ENCODE peak calls at places on chromosome 14, in nine cellular contexts. One of them, this sample, is unnamed. For H3K4me1, the result is how much of the 10 kb centered on the place peaks cover.

GRCh38 chr14:22976620-22977433 is 5.5 kb downstream of the AJUBA start:
- DNase-seq in body of pancreas: peak
- DNase-seq in suprapubic skin: no peak
- DNase-seq in uterus: no peak
- DNase-seq in heart left ventricle: no peak
- DNase-seq in tibial nerve: no peak
- DNase-seq in testis: no peak
- DNase-seq in adrenal gland: no peak
- DNase-seq in stomach: peak
- DNase-seq in this sample: no peak

GRCh38 chr14:19823178-19823577 is 19.6 kb downstream of the OR4N2 start:
- DNase-seq in body of pancreas: no peak
- DNase-seq in suprapubic skin: no peak
- DNase-seq in uterus: no peak
- DNase-seq in heart left ventricle: no peak
- DNase-seq in tibial nerve: no peak
- DNase-seq in testis: no peak
- DNase-seq in adrenal gland: no peak
- DNase-seq in stomach: no peak
- DNase-seq in this sample: no peak

GRCh38 chr14:29548948-29549370 is 378.7 kb downstream of the PRKD1 start:
- DNase-seq in body of pancreas: peak
- DNase-seq in suprapubic skin: no peak
- DNase-seq in uterus: no peak
- DNase-seq in heart left ventricle: no peak
- DNase-seq in tibial nerve: no peak
- DNase-seq in testis: peak
- DNase-seq in adrenal gland: peak
- DNase-seq in stomach: no peak
- DNase-seq in this sample: no peak

GRCh38 chr14:64423987-64424386 is 35.8 kb downstream of the MTHFD1 start:
- DNase-seq in body of pancreas: no peak
- DNase-seq in suprapubic skin: no peak
- DNase-seq in uterus: no peak
- DNase-seq in heart left ventricle: no peak
- DNase-seq in tibial nerve: no peak
- DNase-seq in testis: no peak
- DNase-seq in adrenal gland: no peak
- DNase-seq in stomach: no peak
- DNase-seq in this sample: no peak

GRCh38 chr14:89624500-89625156 is 207.6 kb upstream of the FOXN3 start:
- DNase-seq in body of pancreas: no peak
- DNase-seq in suprapubic skin: no peak
- DNase-seq in uterus: no peak
- DNase-seq in heart left ventricle: no peak
- DNase-seq in tibial nerve: no peak
- DNase-seq in testis: no peak
- DNase-seq in adrenal gland: no peak
- DNase-seq in stomach: no peak
- DNase-seq in this sample: no peak

GRCh38 chr14:65200454-65200853 is 98.1 kb upstream of the MAX start:
- DNase-seq in body of pancreas: no peak
- DNase-seq in suprapubic skin: no peak
- DNase-seq in uterus: no peak
- DNase-seq in heart left ventricle: no peak
- DNase-seq in tibial nerve: no peak
- DNase-seq in testis: no peak
- DNase-seq in adrenal gland: no peak
- DNase-seq in stomach: no peak
- DNase-seq in this sample: no peak

GRCh38 chr14:53608369-53608768 is 348.3 kb downstream of the BMP4 start:
- DNase-seq in body of pancreas: peak
- DNase-seq in suprapubic skin: no peak
- DNase-seq in uterus: no peak
- DNase-seq in heart left ventricle: no peak
- DNase-seq in tibial nerve: no peak
- DNase-seq in testis: no peak
- DNase-seq in adrenal gland: no peak
- DNase-seq in stomach: peak
- DNase-seq in this sample: no peak

GRCh38 chr14:79809849-79810612 is 401.3 kb downstream of the DIO2 start:
- DNase-seq in body of pancreas: no peak
- DNase-seq in suprapubic skin: no peak
- DNase-seq in uterus: no peak
- DNase-seq in heart left ventricle: no peak
- DNase-seq in tibial nerve: no peak
- DNase-seq in testis: peak
- DNase-seq in adrenal gland: no peak
- DNase-seq in stomach: no peak
- DNase-seq in this sample: no peak

GRCh38 chr14:47917344-47917954 is 242.0 kb upstream of the MDGA2 start:
- DNase-seq in body of pancreas: peak
- DNase-seq in suprapubic skin: no peak
- DNase-seq in uterus: no peak
- DNase-seq in heart left ventricle: no peak
- DNase-seq in tibial nerve: no peak
- DNase-seq in testis: peak
- DNase-seq in adrenal gland: peak
- DNase-seq in stomach: no peak
- DNase-seq in this sample: no peak

GRCh38 chr14:79369359-79370332 is 841.7 kb downstream of the DIO2 start:
- DNase-seq in body of pancreas: peak
- DNase-seq in suprapubic skin: no peak
- DNase-seq in uterus: peak
- DNase-seq in heart left ventricle: no peak
- DNase-seq in tibial nerve: no peak
- DNase-seq in testis: no peak
- DNase-seq in adrenal gland: peak
- DNase-seq in stomach: no peak
- DNase-seq in this sample: no peak

GRCh38 chr14:64038857-64039542 is 186.2 kb downstream of the SYNE2 start:
- DNase-seq in body of pancreas: no peak
- DNase-seq in suprapubic skin: no peak
- DNase-seq in uterus: no peak
- DNase-seq in heart left ventricle: no peak
- DNase-seq in tibial nerve: no peak
- DNase-seq in testis: no peak
- DNase-seq in adrenal gland: no peak
- DNase-seq in stomach: no peak
- DNase-seq in this sample: no peak

GRCh38 chr14:35898217-35898775 is 72.2 kb downstream of the BRMS1L start:
- DNase-seq in body of pancreas: no peak
- DNase-seq in suprapubic skin: no peak
- DNase-seq in uterus: no peak
- DNase-seq in heart left ventricle: no peak
- DNase-seq in tibial nerve: no peak
- DNase-seq in testis: no peak
- DNase-seq in adrenal gland: no peak
- DNase-seq in stomach: no peak
- DNase-seq in this sample: no peak

GRCh38 chr14:106347291-106347778 is 821.0 kb downstream of the TMEM121 start:
- DNase-seq in body of pancreas: no peak
- DNase-seq in suprapubic skin: no peak
- DNase-seq in uterus: no peak
- DNase-seq in heart left ventricle: no peak
- DNase-seq in tibial nerve: no peak
- DNase-seq in testis: no peak
- DNase-seq in adrenal gland: no peak
- DNase-seq in stomach: no peak
- DNase-seq in this sample: no peak

GRCh38 chr14:101514136-101514535 is 47.2 kb upstream of the DIO3 start:
- DNase-seq in body of pancreas: no peak
- DNase-seq in suprapubic skin: no peak
- DNase-seq in uterus: no peak
- DNase-seq in heart left ventricle: no peak
- DNase-seq in tibial nerve: no peak
- DNase-seq in testis: no peak
- DNase-seq in adrenal gland: no peak
- DNase-seq in stomach: no peak
- DNase-seq in this sample: no peak

GRCh38 chr14:84591827-84592540 is 938.0 kb upstream of the FLRT2 start:
- DNase-seq in body of pancreas: peak
- DNase-seq in suprapubic skin: no peak
- DNase-seq in uterus: no peak
- DNase-seq in heart left ventricle: no peak
- DNase-seq in tibial nerve: no peak
- DNase-seq in testis: no peak
- DNase-seq in adrenal gland: no peak
- DNase-seq in stomach: no peak
- DNase-seq in this sample: no peak

GRCh38 chr14:100905166-100905565 is 1.6 kb upstream of the RTL1 start:
- DNase-seq in body of pancreas: no peak
- DNase-seq in suprapubic skin: no peak
- DNase-seq in uterus: no peak
- DNase-seq in heart left ventricle: no peak
- DNase-seq in tibial nerve: no peak
- DNase-seq in testis: peak
- DNase-seq in adrenal gland: no peak
- DNase-seq in stomach: no peak
- DNase-seq in this sample: no peak

GRCh38 chr14:52552063-52552988 is at the start of the genes GPR137C and TXNDC16:
- DNase-seq in body of pancreas: peak
- DNase-seq in suprapubic skin: peak
- DNase-seq in uterus: peak
- DNase-seq in heart left ventricle: peak
- DNase-seq in tibial nerve: peak
- DNase-seq in testis: peak
- DNase-seq in adrenal gland: peak
- DNase-seq in stomach: peak
- DNase-seq in this sample: peak
- TF ChIP-seq POLR2A in body of pancreas: peak
- TF ChIP-seq POLR2A in suprapubic skin: no peak
- TF ChIP-seq POLR2A in uterus: peak
- TF ChIP-seq POLR2A in heart left ventricle: peak
- TF ChIP-seq POLR2A in tibial nerve: peak
- TF ChIP-seq POLR2A in testis: peak
- TF ChIP-seq POLR2A in adrenal gland: peak
- TF ChIP-seq POLR2A in stomach: peak
- TF ChIP-seq POLR2A in this sample: no peak

DNA sequence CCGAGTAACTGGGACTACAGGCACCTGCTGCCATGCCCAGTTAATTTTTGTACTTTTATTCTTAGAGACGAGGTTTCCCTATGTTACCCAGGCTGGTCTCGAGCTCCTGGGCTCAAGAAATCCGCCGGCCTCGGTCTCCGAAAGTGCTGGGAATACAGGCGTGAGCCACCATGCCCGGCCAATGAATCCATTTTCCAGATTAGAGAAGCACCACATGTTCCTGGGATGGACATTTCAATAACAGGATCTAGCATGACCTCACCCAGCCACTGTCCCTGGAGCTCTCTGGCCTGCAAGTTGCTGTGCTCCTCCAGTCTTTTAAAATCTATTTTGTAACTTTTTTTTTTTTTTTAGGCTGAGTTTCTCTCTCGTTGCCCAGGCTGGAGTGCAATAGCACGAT is 2.2 kb downstream of the GPR132 start:
- DNase-seq in body of pancreas: no peak
- DNase-seq in suprapubic skin: no peak
- DNase-seq in uterus: no peak
- DNase-seq in heart left ventricle: no peak
- DNase-seq in tibial nerve: no peak
- DNase-seq in testis: no peak
- DNase-seq in adrenal gland: no peak
- DNase-seq in stomach: no peak
- DNase-seq in this sample: no peak
- H3K4me1 ChIP-seq in body of pancreas: under half
- H3K4me1 ChIP-seq in suprapubic skin: under half
- H3K4me1 ChIP-seq in uterus: under half
- H3K4me1 ChIP-seq in heart left ventricle: under half
- H3K4me1 ChIP-seq in tibial nerve: under half
- H3K4me1 ChIP-seq in testis: under half
- H3K4me1 ChIP-seq in adrenal gland: under half
- H3K4me1 ChIP-seq in stomach: under half
- H3K4me1 ChIP-seq in this sample: half or more

GRCh38 chr14:60654303-60654925 is 5.1 kb upstream of the SIX1 start:
- DNase-seq in body of pancreas: no peak
- DNase-seq in suprapubic skin: no peak
- DNase-seq in uterus: no peak
- DNase-seq in heart left ventricle: no peak
- DNase-seq in tibial nerve: no peak
- DNase-seq in testis: no peak
- DNase-seq in adrenal gland: no peak
- DNase-seq in stomach: no peak
- DNase-seq in this sample: no peak
- TF ChIP-seq CTCF in body of pancreas: no peak
- TF ChIP-seq CTCF in suprapubic skin: no peak
- TF ChIP-seq CTCF in uterus: no peak
- TF ChIP-seq CTCF in heart left ventricle: no peak
- TF ChIP-seq CTCF in tibial nerve: no peak
- TF ChIP-seq CTCF in testis: no peak
- TF ChIP-seq CTCF in adrenal gland: no peak
- TF ChIP-seq CTCF in stomach: no peak
- TF ChIP-seq CTCF in this sample: no peak

GRCh38 chr14:67360469-67361206 is 510 bp downstream of the EIF2S1 start:
- DNase-seq in body of pancreas: no peak
- DNase-seq in suprapubic skin: no peak
- DNase-seq in uterus: no peak
- DNase-seq in heart left ventricle: no peak
- DNase-seq in tibial nerve: no peak
- DNase-seq in testis: no peak
- DNase-seq in adrenal gland: no peak
- DNase-seq in stomach: no peak
- DNase-seq in this sample: no peak

GRCh38 chr14:67359775-67360468 is at the start of the genes ATP6V1D and EIF2S1:
- DNase-seq in body of pancreas: peak
- DNase-seq in suprapubic skin: peak
- DNase-seq in uterus: peak
- DNase-seq in heart left ventricle: peak
- DNase-seq in tibial nerve: peak
- DNase-seq in testis: peak
- DNase-seq in adrenal gland: peak
- DNase-seq in stomach: peak
- DNase-seq in this sample: peak

GRCh38 chr14:67357583-67358354 is 1.8 kb downstream of the ATP6V1D start:
- DNase-seq in body of pancreas: no peak
- DNase-seq in suprapubic skin: no peak
- DNase-seq in uterus: no peak
- DNase-seq in heart left ventricle: no peak
- DNase-seq in tibial nerve: no peak
- DNase-seq in testis: no peak
- DNase-seq in adrenal gland: peak
- DNase-seq in stomach: no peak
- DNase-seq in this sample: no peak

GRCh38 chr14:67359319-67359774 is 257 bp downstream of the ATP6V1D start:
- DNase-seq in body of pancreas: peak
- DNase-seq in suprapubic skin: no peak
- DNase-seq in uterus: no peak
- DNase-seq in heart left ventricle: peak
- DNase-seq in tibial nerve: no peak
- DNase-seq in testis: no peak
- DNase-seq in adrenal gland: peak
- DNase-seq in stomach: no peak
- DNase-seq in this sample: no peak

DNA sequence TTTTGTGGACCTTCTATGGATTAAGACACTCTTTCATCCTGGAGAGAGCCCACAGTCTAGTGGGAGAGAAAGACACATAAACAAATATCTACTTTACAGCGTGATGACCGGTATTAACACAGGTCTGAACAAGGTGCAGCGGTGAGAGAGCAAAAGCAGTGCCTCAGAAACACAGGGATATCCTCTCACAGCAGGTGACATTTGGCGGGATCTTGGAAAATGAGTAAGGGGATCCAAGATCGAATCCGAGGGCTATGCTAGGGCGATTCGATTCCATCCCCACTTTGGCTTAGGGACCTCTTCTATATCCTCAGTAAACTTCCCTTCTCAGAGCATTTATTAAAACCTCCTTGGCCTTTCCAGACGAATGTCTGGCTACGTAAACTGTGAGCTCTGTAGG is 690 bp downstream of the ATP6V1D start:
- DNase-seq in body of pancreas: no peak
- DNase-seq in suprapubic skin: no peak
- DNase-seq in uterus: no peak
- DNase-seq in heart left ventricle: no peak
- DNase-seq in tibial nerve: no peak
- DNase-seq in testis: no peak
- DNase-seq in adrenal gland: no peak
- DNase-seq in stomach: no peak
- DNase-seq in this sample: no peak
- TF ChIP-seq POLR2A in body of pancreas: no peak
- TF ChIP-seq POLR2A in suprapubic skin: no peak
- TF ChIP-seq POLR2A in uterus: no peak
- TF ChIP-seq POLR2A in heart left ventricle: no peak
- TF ChIP-seq POLR2A in tibial nerve: no peak
- TF ChIP-seq POLR2A in testis: no peak
- TF ChIP-seq POLR2A in adrenal gland: no peak
- TF ChIP-seq POLR2A in stomach: no peak
- TF ChIP-seq POLR2A in this sample: no peak